ENCODE peak calls at places on chromosomes 2 and 18, in six cellular contexts. G is hepatocyte, E is neural progenitor cell, Q is GM23338, F is HCT116, B is GM23248. R is an unnamed sample.

GRCh38 chr2:224646242-224646846 is 61.2 kb upstream of the CUL3 start:
- DNase-seq in G (no peak), E (peak; percentile 42), Q (peak; percentile 57), F (peak; percentile 38), B (peak; percentile 31), R (peak; percentile 85)

GRCh38 chr18:50218432-50219197 is 23.7 kb upstream of the MYO5B start:
- DNase-seq in G (peak; percentile 30), E (peak; percentile 53), Q (peak; percentile 72), F (peak; percentile 33), B (peak; percentile 33), R (peak; percentile 54)

GRCh38 chr18:22710628-22711380 is 222.3 kb upstream of the RBBP8 start:
- DNase-seq in G (peak; percentile 74), E (peak; percentile 25), Q (peak; percentile 24), F (no peak), B (peak; percentile 59), R (no peak)

GRCh38 chr2:239587311-239587731 is 186.5 kb upstream of the HDAC4 start:
- DNase-seq in G (no peak), E (no peak), Q (no peak), F (no peak), B (no peak), R (no peak)

GRCh38 chr18:32435631-32436500 is 34.8 kb downstream of the GAREM1 start:
- DNase-seq in G (no peak), E (no peak), Q (no peak), F (no peak), B (no peak), R (no peak)

GRCh38 chr2:55102056-55102812 is 52.0 kb upstream of the RTN4 start:
- DNase-seq in G (no peak), E (no peak), Q (no peak), F (no peak), B (peak; percentile 83), R (no peak)

GRCh38 chr2:236703310-236703709 is 133.7 kb downstream of the ACKR3 start:
- DNase-seq in G (no peak), E (no peak), Q (no peak), F (no peak), B (no peak), R (no peak)

GRCh38 chr2:21022792-21023367 is 21.0 kb downstream of the APOB start:
- DNase-seq in G (no peak), E (no peak), Q (no peak), F (no peak), B (no peak), R (no peak)

GRCh38 chr2:120531365-120531764 is 185.4 kb downstream of the INHBB start:
- DNase-seq in G (no peak), E (no peak), Q (no peak), F (no peak), B (no peak), R (no peak)
- TF ChIP-seq EZH2phosphoT487 in G (no peak), E (no peak), Q (no peak), F (no peak), B (no peak), R (no peak)

DNA sequence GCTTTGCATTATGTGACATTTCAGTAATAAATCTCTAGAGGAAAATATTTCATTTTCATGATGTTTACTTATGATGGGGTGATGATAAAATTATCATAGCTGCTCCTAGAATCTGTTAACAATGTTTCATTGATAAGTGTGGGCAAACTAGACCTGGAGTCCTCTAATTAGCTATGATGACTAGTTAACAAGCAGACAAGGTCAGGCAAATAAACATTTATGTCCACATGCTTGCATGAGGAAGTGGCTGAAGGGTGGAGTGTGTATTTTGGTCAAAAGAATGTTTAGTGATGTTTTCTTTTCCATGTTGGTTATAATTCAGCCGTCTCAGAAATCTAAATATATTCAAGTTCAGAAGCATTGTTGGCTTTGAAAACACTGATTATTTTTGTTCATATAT is 99.9 kb upstream of the FN1 start:
- DNase-seq in G (no peak), E (no peak), Q (no peak), F (no peak), B (peak; percentile 56), R (no peak)
- TF ChIP-seq EZH2phosphoT487 in G (no peak), E (no peak), Q (no peak), F (no peak), B (no peak), R (no peak)

DNA sequence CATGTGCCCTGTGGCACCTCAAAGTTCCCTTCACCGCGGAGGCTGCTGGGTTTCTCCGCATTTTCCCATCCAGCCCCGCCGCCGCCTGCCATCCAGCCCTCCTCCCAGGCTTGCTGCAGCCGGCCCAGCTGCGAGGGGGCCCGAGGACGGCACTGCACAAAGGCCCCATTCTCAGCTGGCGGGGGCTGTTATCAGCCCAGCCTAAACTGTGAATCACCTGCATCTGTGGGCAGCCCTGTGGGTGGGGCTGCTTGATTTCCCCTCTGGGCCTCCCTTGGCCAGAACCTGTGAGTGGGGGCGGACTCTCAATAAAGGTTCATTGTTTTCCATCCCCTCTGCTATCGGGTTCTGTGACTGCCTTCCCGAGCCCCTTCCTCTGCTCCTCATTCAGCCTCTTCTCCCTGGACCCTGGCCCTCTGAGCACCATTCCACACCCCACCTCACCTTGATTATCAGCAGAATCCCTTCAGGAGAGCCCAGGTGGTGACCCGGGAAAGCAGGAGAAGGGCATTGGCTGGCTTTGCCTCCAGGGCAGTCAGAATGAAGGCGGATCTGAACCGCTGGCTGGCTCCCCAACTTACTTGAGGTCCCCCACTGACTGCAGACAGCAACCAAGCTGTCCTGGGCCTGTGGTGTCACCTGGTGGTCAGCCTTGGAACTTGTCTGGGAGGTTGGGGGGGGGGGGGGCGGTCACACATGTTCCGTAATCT is 204.5 kb downstream of the ZFP36L2 start:
- DNase-seq in G (peak; percentile 69), E (peak; percentile 64), Q (peak; percentile 84), F (peak; percentile 7), B (no peak), R (peak; percentile 16)
- TF ChIP-seq EZH2phosphoT487 in G (no peak), E (no peak), Q (no peak), F (no peak), B (no peak), R (no peak)

DNA sequence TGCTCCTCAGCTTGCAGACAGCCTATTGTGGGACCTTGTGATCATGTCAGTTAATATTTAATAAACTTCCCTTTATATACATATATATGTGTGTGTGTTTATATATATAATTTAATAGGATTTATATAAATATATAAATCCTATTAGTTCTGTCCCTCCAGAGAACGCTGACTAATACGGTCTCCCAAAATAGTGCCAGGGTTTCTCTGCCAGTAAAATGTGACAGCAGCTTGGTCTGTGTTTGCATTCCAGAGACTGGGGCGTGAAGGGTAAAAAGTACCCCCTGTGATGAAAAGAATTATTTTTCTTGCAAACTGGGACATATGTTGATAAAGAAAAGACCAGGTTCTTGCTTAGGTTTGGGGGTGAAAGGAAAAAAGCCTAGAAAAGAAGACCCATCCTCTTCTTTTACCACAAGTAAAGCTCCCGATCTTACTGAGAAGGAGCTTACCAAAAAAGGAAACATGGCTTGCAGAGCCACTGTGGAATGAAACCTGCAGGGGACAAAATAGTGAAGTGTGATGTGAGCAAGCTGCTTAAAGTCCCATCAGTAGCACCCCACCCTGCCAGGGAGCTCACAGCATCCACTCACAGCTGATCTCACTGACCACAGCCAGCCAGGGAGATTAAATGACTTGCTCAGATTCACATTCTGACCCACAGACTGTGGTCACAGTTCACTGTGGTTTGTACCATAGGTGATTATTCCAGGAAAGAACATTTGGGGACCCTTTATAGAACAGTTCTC is 110.9 kb upstream of the RMP24 start:
- DNase-seq in G (no peak), E (no peak), Q (no peak), F (no peak), B (no peak), R (no peak)
- TF ChIP-seq EZH2phosphoT487 in G (no peak), E (no peak), Q (no peak), F (no peak), B (no peak), R (no peak)

DNA sequence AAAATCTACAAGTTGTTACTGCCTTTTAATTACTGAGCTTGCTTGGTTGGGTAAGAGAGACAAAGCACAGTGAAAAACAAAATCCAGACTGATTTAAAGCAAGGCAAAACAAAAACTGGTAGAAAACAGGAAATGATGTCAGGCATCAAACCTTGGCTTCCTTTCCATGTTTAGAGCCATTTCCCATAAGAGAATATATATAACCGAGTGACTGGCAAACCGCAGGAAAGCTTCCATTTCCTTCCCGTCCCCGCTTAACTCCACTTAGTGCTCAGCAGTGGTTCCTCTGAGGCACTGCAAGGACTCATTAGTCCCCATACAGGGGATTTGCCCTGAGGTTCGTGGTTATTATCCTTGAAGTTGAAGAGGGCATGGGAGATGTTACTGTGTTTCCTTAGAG is 446.3 kb downstream of the LPIN1 start:
- DNase-seq in G (no peak), E (no peak), Q (no peak), F (no peak), B (no peak), R (no peak)
- TF ChIP-seq EZH2phosphoT487 in G (no peak), E (no peak), Q (no peak), F (no peak), B (no peak), R (no peak)

GRCh38 chr18:73841661-73842060 is 306.0 kb downstream of the FBXO15 start:
- DNase-seq in G (no peak), E (no peak), Q (no peak), F (no peak), B (peak; percentile 20), R (no peak)

GRCh38 chr18:73839441-73839840 is 308.2 kb downstream of the FBXO15 start:
- DNase-seq in G (no peak), E (no peak), Q (no peak), F (no peak), B (no peak), R (no peak)

GRCh38 chr18:73840319-73841065 is 307.1 kb downstream of the FBXO15 start:
- DNase-seq in G (no peak), E (peak; percentile 8), Q (no peak), F (no peak), B (no peak), R (no peak)

GRCh38 chr18:73848656-73849055 is 299.0 kb downstream of the FBXO15 start:
- DNase-seq in G (no peak), E (no peak), Q (no peak), F (no peak), B (peak; percentile 71), R (no peak)

GRCh38 chr18:73842795-73843394 is 304.7 kb downstream of the FBXO15 start:
- DNase-seq in G (peak; percentile 76), E (peak; percentile 73), Q (peak; percentile 78), F (peak; percentile 4), B (peak; percentile 71), R (peak; percentile 45)
- TF ChIP-seq EZH2phosphoT487 in G (no peak), E (no peak), Q (no peak), F (no peak), B (no peak), R (no peak)

GRCh38 chr18:56257215-56257614 is 381.2 kb downstream of the TXNL1 start:
- DNase-seq in G (peak; percentile 19), E (no peak), Q (no peak), F (no peak), B (peak; percentile 86), R (no peak)
- TF ChIP-seq EZH2phosphoT487 in G (no peak), E (no peak), Q (no peak), F (no peak), B (no peak), R (no peak)

GRCh38 chr2:176001281-176001902 is 675 bp downstream of the LNPK start:
- DNase-seq in G (peak; percentile 59), E (peak; percentile 72), Q (peak; percentile 49), F (no peak), B (peak; percentile 83), R (peak; percentile 56)
- TF ChIP-seq EZH2phosphoT487 in G (no peak), E (no peak), Q (no peak), F (no peak), B (no peak), R (no peak)

GRCh38 chr2:45649855-45650806 is 1.3 kb upstream of the PRKCE start:
- DNase-seq in G (peak; percentile 86), E (peak; percentile 82), Q (peak; percentile 60), F (no peak), B (peak; percentile 78), R (peak; percentile 39)
- TF ChIP-seq EZH2phosphoT487 in G (no peak), E (peak; percentile 26), Q (no peak), F (no peak), B (no peak), R (no peak)

R was measured in OCI-LY7.